ENCODE peak calls at places on chromosome 5, in eight cellular contexts. F, N, O, I, G, H, Z and T are unnamed samples.

GRCh38 chr5:1027631-1028441 is 19.2 kb downstream of the NKD2 start:
- ATAC-seq in F (no peak), N (no peak), O (no peak), I (no peak), G (no peak), H (no peak), Z (no peak), T (no peak)

GRCh38 chr5:157865844-157866243 is 6.9 kb upstream of the CLINT1 start:
- ATAC-seq in F (no peak), N (no peak), O (no peak), I (no peak), G (no peak), H (no peak), Z (no peak), T (no peak)

GRCh38 chr5:179833056-179833708 is 12.5 kb downstream of the SQSTM1 start:
- ATAC-seq in F (no peak), N (no peak), O (no peak), I (no peak), G (no peak), H (no peak), Z (no peak), T (no peak)

GRCh38 chr5:65927497-65928340 is 1.3 kb downstream of the ERBIN start:
- ATAC-seq in F (peak), N (peak), O (no peak), I (no peak), G (no peak), H (peak), Z (peak), T (peak)

GRCh38 chr5:33582417-33582816 is 141.7 kb downstream of the TARS1 start:
- ATAC-seq in F (no peak), N (no peak), O (no peak), I (no peak), G (no peak), H (no peak), Z (no peak), T (no peak)

GRCh38 chr5:75948441-75948840 is 134.7 kb upstream of the SV2C start:
- ATAC-seq in F (no peak), N (no peak), O (no peak), I (no peak), G (no peak), H (no peak), Z (no peak), T (no peak)

GRCh38 chr5:132799392-132799791 is 13.7 kb upstream of the SOWAHA start:
- ATAC-seq in F (no peak), N (no peak), O (no peak), I (no peak), G (no peak), H (no peak), Z (no peak), T (no peak)

GRCh38 chr5:155049569-155050383 is 36.2 kb downstream of the KIF4B start:
- ATAC-seq in F (no peak), N (no peak), O (no peak), I (no peak), G (no peak), H (no peak), Z (peak), T (no peak)

GRCh38 chr5:107428303-107428761 is 242.4 kb downstream of the EFNA5 start:
- ATAC-seq in F (no peak), N (no peak), O (peak), I (no peak), G (no peak), H (no peak), Z (no peak), T (no peak)

GRCh38 chr5:17952231-17952630 is 318.0 kb downstream of the TAF11L14 start:
- ATAC-seq in F (no peak), N (no peak), O (no peak), I (no peak), G (no peak), H (no peak), Z (no peak), T (no peak)

GRCh38 chr5:78895616-78896015 is 89.5 kb downstream of the ARSB start:
- ATAC-seq in F (no peak), N (no peak), O (peak), I (no peak), G (no peak), H (no peak), Z (no peak), T (no peak)